ENCODE peak calls at places on chromosomes 6 and 20, in four cellular contexts. Y is HepG2, V is K562, B is GM12878. O is an unnamed sample.

GRCh38 chr6:35058041-35058675 is 83.0 kb downstream of the TCP11 start:
- DNase-seq in B (no peak), Y (no peak), V (no peak), O (no peak)

GRCh38 chr20:38633577-38634093 is 32.0 kb downstream of the ARHGAP40 start:
- DNase-seq in V (peak; percentile 82), B (no peak), Y (peak; percentile 71), O (peak; percentile 82)

GRCh38 chr20:18011482-18011881 is 42.7 kb downstream of the MGME1 start:
- DNase-seq in B (no peak), Y (peak; percentile 85), V (no peak), O (no peak)

GRCh38 chr6:7267521-7268091 is 45.4 kb downstream of the SSR1 start:
- DNase-seq in V (peak; percentile 34), B (no peak), Y (peak; percentile 52), O (peak; percentile 61)

GRCh38 chr6:26022166-26022510 is 59.5 kb downstream of the TRIM38 start:
- DNase-seq in Y (no peak), V (peak; percentile 84), B (peak; percentile 59), O (peak; percentile 81)

GRCh38 chr20:25336561-25337422 is 53.8 kb downstream of the ABHD12 start:
- DNase-seq in B (no peak), V (peak; percentile 41), Y (peak; percentile 82), O (peak; percentile 33)

GRCh38 chr6:13992417-13993055 is 67.8 kb downstream of the RNF182 start:
- DNase-seq in Y (no peak), B (no peak), V (peak; percentile 80), O (peak; percentile 50)

GRCh38 chr20:4006640-4007039 is 8.7 kb downstream of the RNF24 start:
- DNase-seq in B (no peak), Y (no peak), V (no peak), O (no peak)

GRCh38 chr20:48049631-48050030 is 264.4 kb upstream of the SULF2 start:
- DNase-seq in Y (no peak), B (no peak), V (no peak), O (no peak)

GRCh38 chr6:71527831-71528377 is 239.3 kb downstream of the OGFRL1 start:
- DNase-seq in V (no peak), Y (no peak), B (no peak), O (no peak)

GRCh38 chr6:107560657-107561056 is 70.7 kb downstream of the SOBP start:
- DNase-seq in Y (no peak), B (no peak), V (no peak), O (no peak)

GRCh38 chr6:48111143-48111506 is at the start of gene PTCHD4:
- DNase-seq in B (no peak), Y (peak; percentile 86), V (no peak), O (peak; percentile 4)

GRCh38 chr20:62239278-62239879 is 1.1 kb downstream of the OSBPL2 start:
- DNase-seq in V (no peak), Y (no peak), B (no peak), O (no peak)

GRCh38 chr20:53079483-53079810 is 107.3 kb downstream of the TSHZ2 start:
- DNase-seq in V (no peak), B (no peak), Y (no peak), O (no peak)

GRCh38 chr6:25392372-25392771 is 113.2 kb downstream of the CARMIL1 start:
- DNase-seq in B (no peak), V (no peak), Y (no peak), O (no peak)

GRCh38 chr20:13286600-13286999 is 65.5 kb downstream of the ISM1 start:
- DNase-seq in V (no peak), B (no peak), Y (no peak), O (no peak)

GRCh38 chr6:593139-593906 is 63.6 kb downstream of the HUS1B start:
- DNase-seq in Y (peak; percentile 56), B (peak; percentile 13), V (peak; percentile 81), O (peak; percentile 16)

GRCh38 chr6:53517021-53517420 is 27.9 kb downstream of the GCLC start:
- DNase-seq in B (no peak), Y (peak; percentile 46), V (no peak), O (no peak)

GRCh38 chr6:149128489-149129145 is 188.9 kb upstream of the TAB2 start:
- DNase-seq in V (peak; percentile 94), Y (no peak), B (no peak), O (no peak)

GRCh38 chr20:40766790-40767529 is 77.9 kb upstream of the MAFB start:
- DNase-seq in Y (no peak), B (no peak), V (no peak), O (no peak)

GRCh38 chr6:19759117-19759880 is 77.9 kb upstream of the ID4 start:
- DNase-seq in V (no peak), B (no peak), Y (no peak), O (peak; percentile 11)

GRCh38 chr6:161204866-161205557 is 68.8 kb downstream of the AGPAT4 start:
- DNase-seq in B (no peak), V (peak; percentile 96), Y (no peak), O (no peak)

GRCh38 chr20:60215786-60216730 is 257.8 kb downstream of the CDH26 start:
- DNase-seq in Y (no peak), V (no peak), B (no peak), O (no peak)

GRCh38 chr6:69933239-69933638 is 66.9 kb downstream of the COL19A1 start:
- DNase-seq in B (no peak), V (no peak), Y (no peak), O (no peak)

GRCh38 chr20:45985573-45985972 is 13.6 kb upstream of the ZNF335 start:
- DNase-seq in B (no peak), Y (peak; percentile 33), V (peak; percentile 55), O (peak; percentile 52)

GRCh38 chr6:37784585-37784967 is 35.0 kb upstream of the ZFAND3 start:
- DNase-seq in B (no peak), Y (no peak), V (no peak), O (no peak)

GRCh38 chr20:768426-768978 is at the start of gene SLC52A3:
- DNase-seq in Y (peak; percentile 36), B (no peak), V (peak; percentile 62), O (peak; percentile 74)

GRCh38 chr6:122401104-122401503 is 1.7 kb downstream of the HSF2 start:
- DNase-seq in V (no peak), B (no peak), Y (no peak), O (no peak)

GRCh38 chr20:23641936-23642751 is 4.4 kb upstream of the CST3 start:
- DNase-seq in V (no peak), B (no peak), Y (no peak), O (no peak)

GRCh38 chr20:63957690-63958441 is 1.6 kb upstream of the UCKL1 start:
- DNase-seq in V (peak; percentile 67), Y (peak; percentile 59), B (no peak), O (no peak)

GRCh38 chr6:13808806-13809205 is 5.6 kb downstream of the MCUR1 start:
- DNase-seq in V (no peak), B (no peak), Y (no peak), O (no peak)

GRCh38 chr20:31710423-31711250 is 12.0 kb downstream of the BCL2L1 start:
- DNase-seq in V (no peak), Y (no peak), B (no peak), O (no peak)

GRCh38 chr6:53294095-53294494 is 54.7 kb downstream of the ELOVL5 start:
- DNase-seq in Y (peak; percentile 31), V (no peak), B (no peak), O (no peak)

GRCh38 chr6:75203721-75204120 is 2.1 kb downstream of the COL12A1 start:
- DNase-seq in Y (no peak), V (no peak), B (no peak), O (no peak)

GRCh38 chr6:106620931-106621672 is 8.2 kb downstream of the RTN4IP1 start:
- DNase-seq in Y (peak; percentile 43), B (no peak), V (no peak), O (no peak)

GRCh38 chr6:28161410-28162079 is 19.9 kb downstream of the ZKSCAN8 start:
- DNase-seq in V (peak; percentile 95), B (peak; percentile 40), Y (peak; percentile 79), O (peak; percentile 25)

GRCh38 chr20:40980106-40980827 is 48.4 kb upstream of the TOP1 start:
- DNase-seq in V (no peak), Y (no peak), B (peak; percentile 83), O (no peak)

GRCh38 chr6:39090036-39090435 is 24.9 kb downstream of the SAYSD1 start:
- DNase-seq in Y (no peak), B (no peak), V (no peak), O (no peak)

GRCh38 chr6:100663219-100663863 is 198.6 kb upstream of the SIM1 start:
- DNase-seq in V (no peak), Y (peak; percentile 43), B (no peak), O (peak; percentile 15)
- TF ChIP-seq RFX5 in V (no peak), Y (no peak), B (no peak), O (no peak)

DNA sequence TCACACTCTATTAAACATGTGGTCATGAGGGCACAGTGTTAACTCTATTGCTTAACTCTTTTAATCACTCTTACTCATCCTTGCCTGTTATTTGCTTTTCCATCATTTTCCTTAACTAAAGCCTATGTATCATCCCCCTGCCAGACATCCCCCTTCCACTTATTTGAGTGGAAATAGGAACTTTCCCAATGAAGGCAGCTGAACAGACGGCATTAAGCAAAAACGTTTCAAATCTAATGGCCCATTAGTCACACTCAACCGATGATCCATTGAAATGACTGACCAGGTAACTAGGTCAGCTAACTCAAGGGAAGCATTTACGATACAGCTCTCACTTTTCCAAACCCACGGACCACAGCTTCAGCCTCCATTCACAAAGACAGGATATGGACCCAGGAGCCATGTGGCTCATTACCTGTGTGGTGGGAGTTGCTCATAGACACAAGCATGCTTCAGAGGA is 89.2 kb downstream of the HAO1 start:
- DNase-seq in B (no peak), V (no peak), Y (no peak), O (peak; percentile 49)
- TF ChIP-seq ESRRA in B (no peak), V (no peak), Y (no peak), O (no peak)

GRCh38 chr20:37511605-37512275 is 9.3 kb upstream of the NNAT start:
- DNase-seq in Y (no peak), B (no peak), V (no peak), O (no peak)
- TF ChIP-seq RFX5 in Y (no peak), B (no peak), V (no peak), O (no peak)

DNA sequence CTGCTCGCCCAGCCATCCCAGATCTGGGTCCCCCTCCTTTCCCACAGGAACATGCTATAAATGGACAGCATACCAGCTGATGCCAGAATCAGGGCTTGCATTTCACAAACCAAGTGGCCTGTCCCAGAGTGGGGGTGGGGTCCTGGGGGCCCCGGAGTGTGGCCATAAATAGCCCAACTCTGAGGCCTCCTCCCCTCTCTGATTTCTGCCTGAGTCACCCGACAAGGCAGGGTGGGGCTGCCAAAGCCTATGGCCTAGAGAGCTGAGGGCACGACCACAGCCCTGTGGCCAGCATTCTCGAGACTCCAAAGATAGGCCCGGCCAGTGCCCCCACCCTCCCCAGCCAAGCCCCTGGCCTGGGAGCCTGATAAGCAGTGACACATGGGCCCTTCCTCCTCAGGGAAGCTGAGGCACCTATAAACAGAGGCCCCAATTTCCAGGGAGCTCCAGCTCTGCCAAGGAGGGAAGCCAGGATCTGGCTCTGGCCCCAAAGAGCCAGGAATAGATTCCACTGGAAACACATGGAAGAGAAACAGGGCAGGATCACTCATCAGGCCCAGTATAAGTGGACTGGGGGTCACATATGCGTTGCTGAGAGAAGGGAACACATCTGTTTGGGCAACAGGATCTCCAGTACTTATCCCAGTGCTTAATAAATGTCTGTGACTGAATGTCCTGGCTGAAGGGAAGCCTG is 20.3 kb downstream of the SNTA1 start:
- DNase-seq in B (no peak), V (peak; percentile 91), Y (no peak), O (no peak)
- TF ChIP-seq ESRRA in B (no peak), V (no peak), Y (no peak), O (no peak)

GRCh38 chr6:73732845-73733675 is 37.1 kb downstream of the CD109 start:
- DNase-seq in Y (peak; percentile 53), V (peak; percentile 77), B (peak; percentile 31), O (peak; percentile 25)
- TF ChIP-seq RFX5 in Y (no peak), V (no peak), B (no peak), O (no peak)

O was measured in A549.